ENCODE peak calls at places on chromosome 7, in five cellular contexts. F is GM20000, X is T-helper 1 cell, N is AG09319, B is fibroblast of the conjunctiva. D is an unnamed sample.

GRCh38 chr7:4694653-4695335 is 12.7 kb downstream of the FOXK1 start:
- DNase-seq in B (peak; percentile 83), F (no peak), X (no peak), N (peak; percentile 64), D (no peak)

GRCh38 chr7:2484868-2485267 is 8.7 kb upstream of the GRIFIN start:
- DNase-seq in X (no peak), N (no peak), B (no peak), F (no peak), D (no peak)

GRCh38 chr7:28179081-28180030 is 1.2 kb downstream of the JAZF1 start:
- DNase-seq in X (peak; percentile 77), B (no peak), N (no peak), F (peak; percentile 89), D (no peak)

GRCh38 chr7:13278020-13278419 is 590.6 kb downstream of the ARL4A start:
- DNase-seq in B (no peak), N (no peak), F (no peak), X (no peak), D (no peak)

GRCh38 chr7:30561389-30561788 is 33.3 kb upstream of the GARS1 start:
- DNase-seq in X (no peak), N (no peak), B (no peak), F (no peak), D (no peak)

GRCh38 chr7:41975854-41976253 is 261.2 kb downstream of the GLI3 start:
- DNase-seq in B (no peak), X (no peak), N (no peak), F (no peak), D (no peak)

GRCh38 chr7:19051767-19052375 is 65.6 kb downstream of the TWIST1 start:
- DNase-seq in N (no peak), F (peak; percentile 44), B (no peak), X (no peak), D (no peak)

GRCh38 chr7:89238156-89238555 is 442.6 kb upstream of the TEX47 start:
- DNase-seq in X (no peak), B (peak; percentile 12), N (peak; percentile 15), F (no peak), D (no peak)

GRCh38 chr7:27459021-27459728 is 203.5 kb downstream of the HIBADH start:
- DNase-seq in B (no peak), F (no peak), X (no peak), N (no peak), D (no peak)

GRCh38 chr7:93203496-93203895 is 22.8 kb downstream of the HEPACAM2 start:
- DNase-seq in B (no peak), X (no peak), N (no peak), F (no peak), D (no peak)

D was measured in retinal pigment epithelial cell.